ENCODE peak calls at places on chromosomes 3 and 15, in five cellular contexts. A, P, H, R and O are unnamed samples.
A peak's percentile ranks its signal among the peaks of the same experiment; 100 is the strongest.

GRCh38 chr3:40827942-40828688 is 303.4 kb downstream of the ZNF621 start:
- DNase-seq in R (no peak), H (no peak), P (no peak), A (no peak), O (peak; percentile 80)

GRCh38 chr15:51589881-51590570 is 32.5 kb downstream of the DMXL2 start:
- DNase-seq in A (no peak), H (no peak), P (no peak), R (no peak), O (no peak)

GRCh38 chr3:196144383-196145105 is 62.7 kb upstream of the TFRC start:
- DNase-seq in R (no peak), P (no peak), A (no peak), H (no peak), O (no peak)

GRCh38 chr3:52694528-52695189 is 8.8 kb downstream of the GNL3 start:
- DNase-seq in P (no peak), A (no peak), H (no peak), R (no peak), O (no peak)

GRCh38 chr3:129360224-129360623 is 68.2 kb downstream of the EFCAB12 start:
- DNase-seq in H (no peak), A (no peak), R (peak; percentile 65), P (no peak), O (no peak)

GRCh38 chr3:42772670-42773408 is at the start of gene CCDC13:
- DNase-seq in P (no peak), R (peak; percentile 95), A (peak; percentile 76), H (peak; percentile 99), O (peak; percentile 97)

GRCh38 chr15:31442203-31443090 is 115.8 kb downstream of the KLF13 start:
- DNase-seq in H (no peak), A (no peak), P (no peak), R (peak; percentile 70), O (no peak)

GRCh38 chr3:34146596-34146995 is 348.2 kb downstream of the PDCD6IP start:
- DNase-seq in H (no peak), R (no peak), A (no peak), P (no peak), O (no peak)

GRCh38 chr15:58988011-58988785 is 735 bp downstream of the RNF111 start:
- DNase-seq in H (peak; percentile 96), R (peak; percentile 87), P (peak; percentile 24), A (peak; percentile 66), O (peak; percentile 81)

GRCh38 chr3:30723211-30723610 is 116.8 kb downstream of the TGFBR2 start:
- DNase-seq in P (no peak), A (no peak), H (no peak), R (no peak), O (no peak)

GRCh38 chr3:27930052-27930602 is 208.0 kb upstream of the EOMES start:
- DNase-seq in R (no peak), H (no peak), A (no peak), P (no peak), O (no peak)

GRCh38 chr3:32292085-32292796 is 53.8 kb downstream of the CMTM8 start:
- DNase-seq in A (peak; percentile 36), P (no peak), H (no peak), R (no peak), O (no peak)

GRCh38 chr15:63933522-63933921 is 99.8 kb upstream of the HERC1 start:
- DNase-seq in P (peak; percentile 35), H (no peak), A (no peak), R (no peak), O (no peak)

GRCh38 chr3:59254433-59254832 is 204.6 kb upstream of the CFAP20DC start:
- DNase-seq in P (no peak), A (no peak), H (no peak), R (no peak), O (no peak)

GRCh38 chr3:10286596-10287295 is 6.0 kb downstream of the GHRL start:
- DNase-seq in P (peak; percentile 13), R (peak; percentile 76), A (peak; percentile 42), H (no peak), O (no peak)

GRCh38 chr3:193559100-193559499 is 4.4 kb upstream of the ATP13A4 start:
- DNase-seq in A (no peak), P (no peak), R (no peak), H (no peak), O (no peak)

GRCh38 chr3:150673966-150674365 is 29.8 kb downstream of the ERICH6 start:
- DNase-seq in P (no peak), R (no peak), H (no peak), A (no peak), O (no peak)

GRCh38 chr3:100263583-100263982 is 2.8 kb downstream of the TBC1D23 start:
- DNase-seq in P (no peak), R (no peak), H (no peak), A (no peak), O (no peak)

GRCh38 chr15:59736181-59736580 is 47.1 kb upstream of the BNIP2 start:
- DNase-seq in A (no peak), P (no peak), R (no peak), H (no peak), O (no peak)

GRCh38 chr15:60358935-60359672 is 38.7 kb downstream of the ANXA2 start:
- DNase-seq in A (no peak), H (no peak), R (peak; percentile 71), P (no peak), O (no peak)

GRCh38 chr3:194952882-194953281 is 267.2 kb downstream of the FAM43A start:
- DNase-seq in H (no peak), P (no peak), A (no peak), R (peak; percentile 85), O (peak; percentile 49)

GRCh38 chr3:105365171-105365535 is 1.6 kb upstream of the ALCAM start:
- DNase-seq in R (no peak), P (no peak), H (no peak), A (peak; percentile 11), O (no peak)

GRCh38 chr3:125194849-125195601 is 17.5 kb downstream of the SLC12A8 start:
- DNase-seq in R (no peak), A (no peak), P (no peak), H (no peak), O (no peak)

GRCh38 chr15:38535451-38536200 is 29.0 kb downstream of the RASGRP1 start:
- DNase-seq in P (no peak), A (no peak), H (no peak), R (no peak), O (no peak)

DNA sequence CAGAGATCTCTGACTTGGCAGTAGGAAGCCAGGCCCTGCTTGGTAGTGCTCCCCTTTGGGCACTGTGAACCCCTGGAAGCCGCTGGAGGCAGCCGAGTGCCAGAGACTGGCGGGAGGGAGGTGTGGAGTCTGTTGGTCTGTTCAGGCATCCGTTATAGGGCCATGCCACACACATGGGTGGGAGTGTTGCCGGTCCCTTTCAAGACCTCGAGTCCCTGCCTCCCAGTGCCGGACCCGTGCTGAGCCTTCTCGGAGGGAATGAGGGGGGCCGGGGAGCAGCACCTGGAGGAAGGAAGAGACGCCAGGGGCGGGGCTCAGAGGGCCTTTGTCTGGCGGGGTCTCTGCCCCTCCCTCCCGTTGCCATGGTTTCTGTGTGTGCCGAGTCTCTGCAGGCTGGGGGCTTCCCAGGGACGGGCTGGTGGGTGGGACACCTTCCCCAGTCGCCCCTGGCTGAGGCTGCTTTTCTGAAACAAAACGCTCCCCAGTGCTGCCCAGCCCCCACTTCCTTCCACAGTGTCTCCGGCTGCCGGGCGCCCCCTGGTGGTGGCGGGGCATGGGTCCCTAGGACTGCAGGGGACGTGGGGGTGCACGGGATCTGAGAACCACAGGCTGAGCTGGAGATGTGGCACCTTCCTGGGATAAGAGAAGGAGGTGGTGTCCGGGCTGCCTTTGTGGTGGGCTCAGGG is 10.0 kb downstream of the GNAI2 start:
- DNase-seq in P (no peak), H (peak; percentile 99), R (peak; percentile 95), A (peak; percentile 84), O (peak; percentile 95)
- H3K4me1 ChIP-seq in P (peaks cover 53% of the 10 kb centered on the region), H (peaks cover 100% of the 10 kb centered on the region), R (peaks cover 35% of the 10 kb centered on the region), A (peaks cover 4% of the 10 kb centered on the region), O (peaks cover 99% of the 10 kb centered on the region)

DNA sequence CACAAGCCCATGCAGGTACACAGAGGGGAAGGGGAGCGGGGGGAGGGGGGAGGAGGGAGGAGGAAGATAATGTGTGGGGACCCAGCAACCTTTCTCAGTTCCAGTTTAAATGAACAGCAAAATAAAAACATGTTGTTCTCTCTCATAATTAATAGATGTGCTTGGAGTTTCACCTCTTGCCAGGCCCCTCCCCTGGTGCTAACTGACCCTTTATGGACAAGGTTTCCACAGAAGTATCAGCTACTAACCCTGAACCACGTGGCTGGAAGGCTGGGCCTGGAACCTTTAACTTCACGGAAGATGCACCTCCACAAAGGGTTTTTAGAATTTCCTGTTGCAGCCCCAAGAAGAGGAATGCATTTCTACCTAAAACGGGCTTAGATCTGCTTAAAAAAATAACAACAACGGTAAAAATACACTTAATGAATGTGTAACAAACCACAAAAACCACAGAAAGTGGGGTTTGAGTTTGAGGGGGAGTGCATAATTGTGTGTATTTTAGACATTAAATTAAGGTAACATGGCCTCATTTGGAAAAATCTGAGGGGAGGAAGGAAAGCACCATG is 14.8 kb upstream of the SMAD3 start:
- DNase-seq in P (no peak), H (no peak), A (no peak), R (no peak), O (peak; percentile 59)
- TF ChIP-seq POLR2AphosphoS5 in P (no peak), H (no peak), A (no peak), R (no peak), O (no peak)

GRCh38 chr15:68617001-68617400 is 38.2 kb downstream of the CORO2B start:
- DNase-seq in R (no peak), P (no peak), A (no peak), H (no peak), O (no peak)

GRCh38 chr15:68619303-68619698 is 40.5 kb downstream of the CORO2B start:
- DNase-seq in P (no peak), H (no peak), A (no peak), R (no peak), O (no peak)

GRCh38 chr15:68616397-68616796 is 37.6 kb downstream of the CORO2B start:
- DNase-seq in R (no peak), P (no peak), A (no peak), H (no peak), O (no peak)

GRCh38 chr15:68617777-68618176 is 39.0 kb downstream of the CORO2B start:
- DNase-seq in R (no peak), A (no peak), P (no peak), H (no peak), O (no peak)

DNA sequence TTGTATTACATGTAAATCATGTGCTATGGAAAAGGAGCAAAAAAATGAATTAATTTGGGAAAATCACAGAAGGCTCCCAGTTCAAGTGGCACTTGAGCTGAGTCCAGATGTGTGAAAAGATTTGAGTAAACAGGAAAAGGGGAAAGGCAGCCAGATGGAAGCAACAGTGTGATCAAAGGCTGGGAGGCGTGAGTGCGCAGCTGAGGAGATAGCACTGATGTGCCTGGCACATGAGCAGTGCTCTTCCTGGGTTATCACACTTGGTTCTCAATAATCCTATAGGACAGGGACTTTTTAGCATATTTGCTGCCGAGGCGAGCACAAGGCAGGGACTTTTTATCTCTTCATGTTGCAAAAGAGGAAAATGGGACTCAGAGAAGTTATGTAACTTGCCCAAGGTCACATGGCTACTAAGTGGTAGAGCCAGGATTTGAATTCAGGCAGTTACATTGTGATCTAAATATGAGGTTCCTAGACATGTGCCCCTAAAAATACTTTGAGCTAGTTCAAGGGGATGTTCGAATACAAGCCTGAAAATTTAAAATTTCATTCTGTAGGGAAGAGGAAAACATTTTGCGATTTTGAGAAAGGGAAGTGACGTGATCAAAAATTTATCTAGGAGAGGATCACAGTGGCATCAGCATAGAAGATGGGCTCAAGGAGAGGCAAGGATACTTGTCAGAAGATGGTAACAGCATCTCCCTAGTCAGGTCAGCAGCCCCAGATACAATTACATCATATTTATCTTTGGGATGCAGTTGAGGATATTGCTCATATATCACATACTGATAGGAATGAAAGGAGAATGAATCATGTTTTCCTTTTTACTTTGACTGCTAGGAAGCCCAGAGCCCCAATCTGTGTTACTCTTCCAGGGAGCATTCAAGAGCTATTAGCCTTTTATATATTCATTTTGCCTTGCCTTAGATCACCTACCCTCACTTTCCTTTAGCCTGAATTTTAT is 39.8 kb downstream of the CORO2B start:
- DNase-seq in P (no peak), H (no peak), A (no peak), R (no peak), O (no peak)
- H3K4me1 ChIP-seq in P (no peaks in the 10 kb centered on the region), H (peaks cover 32% of the 10 kb centered on the region), A (no peaks in the 10 kb centered on the region), R (peaks cover 6% of the 10 kb centered on the region), O (peaks cover 7% of the 10 kb centered on the region)

GRCh38 chr15:44788748-44789147 is 52.4 kb downstream of the TRIM69 start:
- DNase-seq in P (no peak), R (no peak), H (no peak), A (no peak), O (no peak)
- TF ChIP-seq POLR2AphosphoS5 in P (no peak), R (no peak), H (no peak), A (no peak), O (no peak)